ENCODE peak calls at places on chromosomes 4 and X, in eight cellular contexts. S, G, O, B, E, F, C and X are unnamed samples.

GRCh38 chr4:93633721-93634120 is 194.8 kb upstream of the ATOH1 start:
- DNase-seq in C (no peak), F (no peak), G (no peak), B (no peak), E (no peak), S (no peak), O (peak; percentile 74), X (no peak)

GRCh38 chr4:156113138-156113537 is 159.5 kb upstream of the CTSO start:
- DNase-seq in S (no peak), E (no peak), B (no peak), C (no peak), F (no peak), G (no peak), O (no peak), X (no peak)

GRCh38 chr4:138037716-138038115 is 204.4 kb downstream of the SLC7A11 start:
- DNase-seq in S (no peak), O (no peak), E (no peak), F (no peak), B (peak; percentile 74), G (no peak), C (no peak), X (no peak)

GRCh38 chr4:165325732-165326512 is 1.5 kb upstream of the MSMO1 start:
- DNase-seq in F (no peak), B (peak; percentile 72), O (no peak), G (peak; percentile 32), C (no peak), E (no peak), S (peak; percentile 47), X (peak; percentile 88)

GRCh38 chrX:99001286-99001685 is 1408.8 kb downstream of the PCDH19 start:
- DNase-seq in C (no peak), F (no peak), B (no peak), S (no peak), E (no peak), G (no peak), O (no peak), X (no peak)

GRCh38 chr4:144289687-144290433 is 149.3 kb upstream of the GYPA start:
- DNase-seq in G (no peak), F (no peak), B (no peak), E (no peak), O (no peak), S (no peak), C (no peak), X (no peak)

GRCh38 chr4:53914313-53915016 is 149.9 kb downstream of the CHIC2 start:
- DNase-seq in O (no peak), F (no peak), B (peak; percentile 98), E (no peak), C (no peak), G (no peak), S (no peak), X (no peak)

GRCh38 chr4:99886146-99886545 is 8.1 kb downstream of the LAMTOR3 start:
- DNase-seq in C (no peak), S (no peak), B (peak; percentile 35), O (no peak), E (no peak), F (no peak), G (no peak), X (peak; percentile 73)

GRCh38 chr4:105122334-105122733 is 24.3 kb upstream of the TET2 start:
- DNase-seq in B (peak; percentile 14), E (no peak), F (no peak), S (no peak), G (no peak), C (no peak), O (peak; percentile 54), X (peak; percentile 20)

GRCh38 chrX:12319012-12319519 is 180.8 kb downstream of the FRMPD4 start:
- DNase-seq in E (no peak), O (peak; percentile 24), C (no peak), B (no peak), F (no peak), G (no peak), S (no peak), X (peak; percentile 10)

GRCh38 chr4:172826346-172826745 is 342.3 kb upstream of the GALNT7 start:
- DNase-seq in O (peak; percentile 3), G (no peak), E (no peak), C (no peak), S (no peak), F (no peak), B (peak; percentile 5), X (no peak)

GRCh38 chr4:70901607-70901983 is 574 bp upstream of the MOB1B start:
- DNase-seq in S (no peak), G (no peak), B (no peak), E (no peak), C (no peak), F (no peak), O (no peak), X (no peak)

GRCh38 chr4:174198396-174199179 is 84.9 kb downstream of the FBXO8 start:
- DNase-seq in B (peak; percentile 97), F (no peak), O (no peak), S (no peak), G (no peak), E (no peak), C (no peak), X (peak; percentile 84)

GRCh38 chr4:98794565-98795205 is 134.2 kb downstream of the EIF4E start:
- DNase-seq in B (peak; percentile 70), O (no peak), G (no peak), E (no peak), F (no peak), S (no peak), C (no peak), X (peak; percentile 58)

GRCh38 chrX:120308959-120309872 is 2.0 kb downstream of the TMEM255A start:
- DNase-seq in E (peak; percentile 62), F (peak; percentile 33), B (peak; percentile 23), C (peak; percentile 70), S (peak; percentile 24), O (peak; percentile 82), G (peak; percentile 81), X (peak; percentile 57)

GRCh38 chrX:38004046-38004445 is 2.3 kb upstream of the SYTL5 start:
- DNase-seq in B (no peak), O (no peak), G (no peak), S (no peak), F (no peak), C (no peak), E (no peak), X (no peak)

GRCh38 chr4:72468904-72469502 is 100.0 kb downstream of the ADAMTS3 start:
- DNase-seq in C (no peak), B (peak; percentile 54), S (peak; percentile 4), G (no peak), O (peak; percentile 61), F (no peak), E (no peak), X (peak; percentile 52)

GRCh38 chr4:12588572-12588971 is 895.6 kb downstream of the RAB28 start:
- DNase-seq in O (no peak), S (no peak), E (no peak), F (no peak), C (no peak), B (no peak), G (no peak), X (no peak)

GRCh38 chrX:149996515-149996914 is 58.2 kb upstream of the EOLA2 start:
- DNase-seq in G (no peak), E (peak; percentile 14), C (no peak), B (no peak), O (no peak), F (no peak), S (no peak), X (no peak)

GRCh38 chrX:47361538-47362511 is 8.6 kb upstream of the ZNF157 start:
- DNase-seq in E (peak; percentile 59), O (peak; percentile 91), C (peak; percentile 71), S (peak; percentile 84), F (peak; percentile 69), G (peak; percentile 63), B (peak; percentile 85), X (peak; percentile 92)

GRCh38 chrX:153988493-153988892 is 15.9 kb downstream of the TMEM187 start:
- DNase-seq in G (no peak), F (no peak), C (no peak), S (no peak), B (no peak), O (no peak), E (no peak), X (no peak)

GRCh38 chrX:153981771-153982533 is 9.4 kb downstream of the TMEM187 start:
- DNase-seq in B (no peak), O (no peak), S (no peak), E (peak; percentile 50), F (peak; percentile 48), G (peak; percentile 77), C (peak; percentile 75), X (no peak)

GRCh38 chrX:153981231-153981630 is 8.7 kb downstream of the TMEM187 start:
- DNase-seq in C (no peak), F (no peak), G (no peak), E (no peak), B (no peak), S (no peak), O (no peak), X (no peak)

GRCh38 chrX:153984351-153985178 is 12.0 kb downstream of the TMEM187 start:
- DNase-seq in B (no peak), F (no peak), G (no peak), E (no peak), C (no peak), S (no peak), O (no peak), X (no peak)

GRCh38 chrX:153983321-153983729 is 10.8 kb downstream of the TMEM187 start:
- DNase-seq in O (no peak), S (no peak), E (no peak), G (no peak), F (no peak), C (no peak), B (no peak), X (no peak)
- H3K4me1 ChIP-seq in O (no peaks in the 10 kb centered on the region), S (no peaks in the 10 kb centered on the region), E (no peaks in the 10 kb centered on the region), G (peaks cover 5% of the 10 kb centered on the region), F (no peaks in the 10 kb centered on the region), C (no peaks in the 10 kb centered on the region), B (no peaks in the 10 kb centered on the region), X (no peaks in the 10 kb centered on the region)

DNA sequence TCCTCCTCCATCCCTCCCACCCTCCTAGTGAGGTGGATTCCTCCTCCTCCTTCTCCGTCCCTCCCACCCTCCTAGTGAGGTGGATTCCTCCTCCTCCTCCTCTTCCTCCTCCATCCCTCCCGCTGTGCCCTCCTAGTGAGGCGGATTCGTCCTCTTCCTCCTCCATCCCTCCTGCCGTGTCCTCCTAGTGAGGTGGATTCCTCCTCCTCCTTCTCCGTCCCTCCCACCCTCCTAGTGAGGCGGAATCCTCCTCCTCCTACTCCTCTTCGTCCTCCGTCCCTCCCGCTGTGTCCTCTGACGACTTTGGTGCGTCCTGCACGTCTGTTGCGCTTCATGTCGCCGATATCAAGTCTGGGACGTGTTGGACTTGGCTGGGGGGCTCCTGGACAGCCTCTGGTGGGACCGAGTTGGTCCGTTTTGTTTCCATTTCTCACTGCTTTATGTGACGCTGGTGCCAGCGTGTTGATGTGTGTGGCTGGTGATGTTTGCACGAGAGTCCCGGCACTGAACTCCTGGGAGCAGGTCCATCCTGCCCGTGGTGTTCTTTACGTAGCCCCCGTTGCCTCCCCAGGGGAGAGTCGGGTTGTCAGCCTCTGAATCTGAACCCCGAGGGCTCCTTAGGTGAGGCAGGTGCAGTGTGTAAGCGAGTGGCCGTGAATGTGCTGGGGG is 5.4 kb downstream of the AKAP17A start:
- DNase-seq in O (no peak), B (no peak), F (no peak), G (no peak), E (no peak), C (no peak), S (no peak), X (no peak)
- H3K36me3 ChIP-seq in O (peaks cover 2% of the 10 kb centered on the region), B (peaks cover 8% of the 10 kb centered on the region), F (peaks cover 83% of the 10 kb centered on the region), G (peaks cover 3% of the 10 kb centered on the region), E (peaks cover 73% of the 10 kb centered on the region), C (peaks cover 11% of the 10 kb centered on the region), S (peaks cover 14% of the 10 kb centered on the region), X (peaks cover 32% of the 10 kb centered on the region)

GRCh38 chr4:7899184-7899583 is 40.5 kb downstream of the AFAP1 start:
- DNase-seq in E (no peak), G (no peak), B (no peak), C (no peak), F (no peak), S (no peak), O (no peak), X (no peak)
- H3K4me1 ChIP-seq in E (no peaks in the 10 kb centered on the region), G (peaks cover 9% of the 10 kb centered on the region), B (peaks cover 50% of the 10 kb centered on the region), C (peaks cover 12% of the 10 kb centered on the region), F (peaks cover 42% of the 10 kb centered on the region), S (no peaks in the 10 kb centered on the region), O (peaks cover 43% of the 10 kb centered on the region), X (peaks cover 61% of the 10 kb centered on the region)

GRCh38 chrX:358651-359143 is 28.0 kb downstream of the PPP2R3B start:
- DNase-seq in B (no peak), E (no peak), S (no peak), F (no peak), G (no peak), O (no peak), C (no peak), X (no peak)
- H3K36me3 ChIP-seq in B (no peaks in the 10 kb centered on the region), E (peaks cover 12% of the 10 kb centered on the region), S (no peaks in the 10 kb centered on the region), F (peaks cover 42% of the 10 kb centered on the region), G (peaks cover 4% of the 10 kb centered on the region), O (peaks cover 9% of the 10 kb centered on the region), C (peaks cover 4% of the 10 kb centered on the region), X (peaks cover 7% of the 10 kb centered on the region)